ENCODE peak calls at places on chromosome 9, in four cellular contexts. W is AG04450; R is CD8-positive, alpha-beta memory T cell; X is LNCaP clone FGC. A is an unnamed sample.
A peak's percentile ranks its signal among the peaks of the same experiment; 100 is the strongest.

GRCh38 chr9:122816163-122816867 is 12.1 kb downstream of the PDCL start:
- DNase-seq in W (no peak), R (peak; percentile 14), X (no peak), A (no peak)

GRCh38 chr9:127574089-127574921 is 37.8 kb upstream of the STXBP1 start:
- DNase-seq in W (no peak), R (no peak), X (peak; percentile 99), A (no peak)

GRCh38 chr9:81594415-81594814 is 94.9 kb downstream of the TLE1 start:
- DNase-seq in W (no peak), R (no peak), X (no peak), A (no peak)

GRCh38 chr9:88645172-88645868 is 110.3 kb downstream of the NXNL2 start:
- DNase-seq in W (no peak), R (no peak), X (no peak), A (no peak)

GRCh38 chr9:14417230-14417629 is 103.3 kb upstream of the NFIB start:
- DNase-seq in W (no peak), R (no peak), X (no peak), A (peak; percentile 77)

GRCh38 chr9:136525841-136526499 is 19.9 kb downstream of the NOTCH1 start:
- DNase-seq in W (no peak), R (no peak), X (no peak), A (no peak)

GRCh38 chr9:88826651-88827245 is 164.5 kb upstream of the S1PR3 start:
- DNase-seq in W (peak; percentile 39), R (no peak), X (no peak), A (no peak)

GRCh38 chr9:115234094-115234493 is 116.1 kb upstream of the TNC start:
- DNase-seq in W (peak; percentile 52), R (no peak), X (peak; percentile 27), A (peak; percentile 84)

GRCh38 chr9:79193001-79193400 is 378.8 kb upstream of the TLE4 start:
- DNase-seq in W (peak; percentile 75), R (no peak), X (no peak), A (peak; percentile 57)

GRCh38 chr9:121698627-121699270 is 47.3 kb downstream of the DAB2IP start:
- DNase-seq in W (no peak), R (peak; percentile 6), X (no peak), A (no peak)

GRCh38 chr9:91302831-91303230 is 58.9 kb downstream of the AUH start:
- DNase-seq in W (peak; percentile 60), R (no peak), X (no peak), A (peak; percentile 57)

GRCh38 chr9:127445851-127446719 is 5.1 kb downstream of the RPL12 start:
- DNase-seq in W (no peak), R (no peak), X (no peak), A (no peak)

GRCh38 chr9:106862115-106862945 is 636 bp upstream of the ZNF462 start:
- DNase-seq in W (no peak), R (no peak), X (no peak), A (no peak)

GRCh38 chr9:121895836-121896544 is 197.1 kb downstream of the TTLL11 start:
- DNase-seq in W (no peak), R (no peak), X (peak; percentile 48), A (no peak)

GRCh38 chr9:133509179-133510083 is 15.3 kb downstream of the MYMK start:
- DNase-seq in W (no peak), R (no peak), X (peak; percentile 17), A (no peak)

GRCh38 chr9:134477342-134477925 is 151.2 kb downstream of the RXRA start:
- DNase-seq in W (no peak), R (no peak), X (no peak), A (no peak)

GRCh38 chr9:117720555-117720954 is 16.4 kb downstream of the TLR4 start:
- DNase-seq in W (no peak), R (no peak), X (no peak), A (peak; percentile 25)

GRCh38 chr9:134360897-134361296 is 34.6 kb downstream of the RXRA start:
- DNase-seq in W (no peak), R (no peak), X (peak; percentile 73), A (no peak)

GRCh38 chr9:32550046-32550608 is 2.0 kb upstream of the SMIM27 start:
- DNase-seq in W (no peak), R (no peak), X (no peak), A (no peak)

GRCh38 chr9:84862786-84863185 is 193.3 kb downstream of the NTRK2 start:
- DNase-seq in W (no peak), R (no peak), X (no peak), A (no peak)

GRCh38 chr9:136544549-136545064 is 1.2 kb downstream of the NOTCH1 start:
- DNase-seq in W (no peak), R (peak; percentile 44), X (no peak), A (no peak)

GRCh38 chr9:68447611-68448010 is 91.2 kb downstream of the PGM5 start:
- DNase-seq in W (no peak), R (no peak), X (no peak), A (no peak)

GRCh38 chr9:125428060-125428481 is 166.4 kb downstream of the GAPVD1 start:
- DNase-seq in W (no peak), R (no peak), X (no peak), A (no peak)

GRCh38 chr9:102796244-102796643 is 198.9 kb upstream of the CYLC2 start:
- DNase-seq in W (no peak), R (no peak), X (no peak), A (no peak)

GRCh38 chr9:128419061-128419925 is 1.4 kb upstream of the CERCAM start:
- DNase-seq in W (no peak), R (no peak), X (no peak), A (no peak)

GRCh38 chr9:134595014-134595413 is 46.6 kb upstream of the COL5A1 start:
- DNase-seq in W (no peak), R (no peak), X (no peak), A (no peak)

GRCh38 chr9:4550777-4551476 is 60.7 kb downstream of the SLC1A1 start:
- DNase-seq in W (no peak), R (no peak), X (no peak), A (no peak)

GRCh38 chr9:127221695-127222094 is 42.9 kb upstream of the GARNL3 start:
- DNase-seq in W (no peak), R (no peak), X (no peak), A (no peak)

GRCh38 chr9:88387733-88388202 is 476 bp upstream of the SPIN1 start:
- DNase-seq in W (no peak), R (no peak), X (peak; percentile 32), A (no peak)

GRCh38 chr9:106956971-106957370 is 94.0 kb downstream of the ZNF462 start:
- DNase-seq in W (no peak), R (no peak), X (no peak), A (peak; percentile 72)

GRCh38 chr9:137264067-137264466 is 8.9 kb downstream of the NELFB start:
- DNase-seq in W (no peak), R (no peak), X (no peak), A (no peak)

GRCh38 chr9:88976186-88976887 is 14.9 kb upstream of the S1PR3 start:
- DNase-seq in W (no peak), R (no peak), X (no peak), A (no peak)

DNA sequence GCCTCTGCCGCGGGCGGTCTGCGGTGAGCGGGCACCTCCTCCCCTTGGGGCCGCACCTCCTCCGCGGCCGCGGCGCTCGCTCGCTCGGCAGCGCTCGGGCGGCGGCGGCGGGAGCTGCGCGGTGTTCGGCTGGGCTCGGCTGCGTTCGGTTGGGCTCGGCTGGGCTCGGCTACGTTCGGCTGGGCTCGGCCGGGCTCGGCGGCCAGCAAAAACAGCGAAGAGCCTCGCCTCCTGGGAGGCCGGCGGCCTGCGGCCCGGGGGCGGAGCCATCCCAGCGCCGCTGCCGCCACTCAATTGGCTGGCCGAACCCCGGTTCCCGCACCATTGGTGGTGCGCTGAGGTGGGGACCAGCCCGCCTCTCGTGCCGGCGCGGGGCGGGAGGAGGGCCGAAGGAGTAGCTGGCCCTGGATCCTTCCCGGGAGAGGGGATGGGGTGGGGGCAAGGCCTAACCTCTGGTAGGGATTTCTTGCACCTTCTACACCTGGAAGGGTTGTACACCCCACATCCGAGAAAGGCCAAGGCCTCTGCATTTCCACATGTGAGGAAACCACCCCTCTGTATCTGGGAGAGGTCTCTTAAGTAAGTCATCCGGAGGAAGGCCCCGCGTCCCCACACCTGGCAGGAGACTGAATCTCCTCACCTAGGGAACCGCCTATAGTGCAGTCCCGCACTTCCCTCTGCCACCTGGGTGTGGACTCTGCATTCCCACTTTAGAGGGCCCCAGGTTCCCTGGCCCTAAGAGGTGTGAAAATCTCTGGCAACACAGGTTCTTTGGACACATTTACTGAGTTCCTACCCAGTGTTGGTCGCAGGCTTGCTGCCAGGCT is at the start of gene ENHO:
- DNase-seq in W (peak; percentile 59), R (peak; percentile 84), X (no peak), A (peak; percentile 30)
- H3K4me3 ChIP-seq in W (peak within 1 kb of the TSS; percentile 41), R (peak within 1 kb of the TSS; percentile 56), X (peak within 1 kb of the TSS; percentile 46), A (peak within 1 kb of the TSS; percentile 38)

DNA sequence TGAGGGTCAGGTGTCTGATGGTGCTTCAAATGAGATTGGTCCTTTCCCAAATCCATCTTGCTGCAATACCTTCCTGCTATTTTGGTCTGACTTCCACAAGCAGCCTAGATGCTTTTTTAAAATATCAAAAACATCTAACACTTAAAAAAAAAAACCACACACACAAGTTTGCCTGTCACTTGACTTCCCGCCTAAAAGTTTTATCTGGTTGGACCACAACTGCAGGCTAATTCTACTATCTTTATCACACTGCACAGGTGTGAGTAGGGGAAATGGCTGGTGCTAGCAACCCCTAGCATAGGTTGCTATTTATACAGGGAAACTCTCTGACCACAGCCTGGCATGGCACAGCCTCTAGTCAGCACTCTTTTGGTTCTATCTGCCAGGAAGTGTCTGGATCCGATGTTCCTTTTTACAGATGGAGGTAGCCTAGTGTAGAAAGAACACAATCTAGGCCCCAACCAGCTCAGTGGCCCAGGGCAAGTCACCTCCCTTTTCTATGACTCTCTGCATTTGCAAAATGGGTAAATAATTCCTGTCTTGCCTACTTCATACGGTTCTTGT is at the start of gene HEMGN:
- DNase-seq in W (no peak), R (peak; percentile 9), X (no peak), A (no peak)
- H3K4me3 ChIP-seq in W (no peak within 1 kb of the TSS), R (no peak within 1 kb of the TSS), X (no peak within 1 kb of the TSS), A (no peak within 1 kb of the TSS)

GRCh38 chr9:112377684-112378344 is 2.1 kb upstream of the HSDL2 start:
- DNase-seq in W (no peak), R (no peak), X (no peak), A (no peak)
- H3K4me3 ChIP-seq in W (peak overlapping the region; percentile 91), R (peak overlapping the region; percentile 88), X (no peak overlapping the region), A (peak overlapping the region; percentile 90)

GRCh38 chr9:70255521-70255920 is 3.3 kb upstream of the SMC5 start:
- DNase-seq in W (no peak), R (no peak), X (no peak), A (peak; percentile 31)
- H3K4me3 ChIP-seq in W (peak overlapping the region; percentile 50), R (no peak overlapping the region), X (no peak overlapping the region), A (peak overlapping the region; percentile 79)

DNA sequence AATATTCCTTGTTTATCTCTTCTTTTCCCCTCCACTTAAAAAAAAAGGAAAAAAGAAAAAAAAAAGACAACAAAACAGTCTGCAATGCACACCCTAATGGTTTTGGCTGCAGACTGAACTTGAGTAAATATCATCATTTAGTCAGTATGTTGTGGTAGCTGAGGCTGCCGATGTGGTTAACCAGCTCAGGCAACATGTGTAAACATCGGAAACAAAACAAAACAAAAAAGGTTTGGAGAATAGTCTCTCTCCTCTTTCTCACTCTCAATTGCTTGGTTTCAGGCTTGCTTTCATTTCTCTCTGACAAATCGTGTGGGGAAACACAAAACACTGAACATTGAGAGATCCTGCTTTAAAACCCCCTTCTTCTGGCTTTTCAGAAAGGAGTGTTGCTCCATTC is 453.4 kb downstream of the BNC2 start:
- DNase-seq in W (peak; percentile 90), R (no peak), X (no peak), A (peak; percentile 67)
- H3K4me3 ChIP-seq in W (no peak overlapping the region), R (no peak overlapping the region), X (no peak overlapping the region), A (no peak overlapping the region)

A was measured in skeletal muscle cell.